ENCODE peak calls at places on chromosome 17, in seven cellular contexts. One of them, this sample, is unnamed. For H3K27me3, the result is how much of the 10 kb centered on the place peaks cover.

GRCh38 chr17:17808706-17809432 is 27.9 kb downstream of the SREBF1 start:
- DNase-seq in PC-3: no peak
- DNase-seq in HCT116: no peak
- DNase-seq in endothelial cell of umbilical vein: no peak
- DNase-seq in fibroblast of lung: peak
- DNase-seq in PC-9: no peak
- DNase-seq in K562: no peak
- DNase-seq in this sample: peak

GRCh38 chr17:34156401-34156740 is 98.7 kb upstream of the CCL2 start:
- DNase-seq in PC-3: no peak
- DNase-seq in HCT116: no peak
- DNase-seq in endothelial cell of umbilical vein: no peak
- DNase-seq in fibroblast of lung: no peak
- DNase-seq in PC-9: no peak
- DNase-seq in K562: no peak
- DNase-seq in this sample: no peak

GRCh38 chr17:40431231-40431602 is 12.0 kb upstream of the IGFBP4 start:
- DNase-seq in PC-3: no peak
- DNase-seq in HCT116: no peak
- DNase-seq in endothelial cell of umbilical vein: no peak
- DNase-seq in fibroblast of lung: no peak
- DNase-seq in PC-9: no peak
- DNase-seq in K562: no peak
- DNase-seq in this sample: no peak

GRCh38 chr17:18187226-18187625 is 3.6 kb downstream of the ALKBH5 start:
- DNase-seq in PC-3: peak
- DNase-seq in HCT116: no peak
- DNase-seq in endothelial cell of umbilical vein: peak
- DNase-seq in fibroblast of lung: peak
- DNase-seq in PC-9: no peak
- DNase-seq in K562: no peak
- DNase-seq in this sample: no peak

GRCh38 chr17:68592667-68593330 is 8.4 kb downstream of the FAM20A start:
- DNase-seq in PC-3: no peak
- DNase-seq in HCT116: no peak
- DNase-seq in endothelial cell of umbilical vein: no peak
- DNase-seq in fibroblast of lung: no peak
- DNase-seq in PC-9: no peak
- DNase-seq in K562: no peak
- DNase-seq in this sample: no peak

GRCh38 chr17:63647065-63647725 is 25.0 kb downstream of the MAP3K3 start:
- DNase-seq in PC-3: peak
- DNase-seq in HCT116: no peak
- DNase-seq in endothelial cell of umbilical vein: no peak
- DNase-seq in fibroblast of lung: peak
- DNase-seq in PC-9: peak
- DNase-seq in K562: no peak
- DNase-seq in this sample: no peak

GRCh38 chr17:46950997-46951621 is 27.9 kb downstream of the RPRML start:
- DNase-seq in PC-3: no peak
- DNase-seq in HCT116: no peak
- DNase-seq in endothelial cell of umbilical vein: no peak
- DNase-seq in fibroblast of lung: no peak
- DNase-seq in PC-9: no peak
- DNase-seq in K562: no peak
- DNase-seq in this sample: peak

GRCh38 chr17:82021728-82022309 is 859 bp downstream of the CENPX start:
- DNase-seq in PC-3: no peak
- DNase-seq in HCT116: no peak
- DNase-seq in endothelial cell of umbilical vein: no peak
- DNase-seq in fibroblast of lung: no peak
- DNase-seq in PC-9: no peak
- DNase-seq in K562: peak
- DNase-seq in this sample: no peak

GRCh38 chr17:41792835-41793748 is 6.6 kb upstream of the JUP start:
- DNase-seq in PC-3: peak
- DNase-seq in HCT116: peak
- DNase-seq in endothelial cell of umbilical vein: peak
- DNase-seq in fibroblast of lung: peak
- DNase-seq in PC-9: peak
- DNase-seq in K562: peak
- DNase-seq in this sample: no peak

GRCh38 chr17:50681260-50682200 is 26.2 kb downstream of the ANKRD40 start:
- DNase-seq in PC-3: peak
- DNase-seq in HCT116: peak
- DNase-seq in endothelial cell of umbilical vein: peak
- DNase-seq in fibroblast of lung: peak
- DNase-seq in PC-9: no peak
- DNase-seq in K562: peak
- DNase-seq in this sample: peak

GRCh38 chr17:38463451-38463858 is 35.2 kb downstream of the ARHGAP23 start:
- DNase-seq in PC-3: no peak
- DNase-seq in HCT116: no peak
- DNase-seq in endothelial cell of umbilical vein: no peak
- DNase-seq in fibroblast of lung: no peak
- DNase-seq in PC-9: no peak
- DNase-seq in K562: no peak
- DNase-seq in this sample: no peak

GRCh38 chr17:58232707-58233156 is 5.7 kb upstream of the LPO start:
- DNase-seq in PC-3: peak
- DNase-seq in HCT116: no peak
- DNase-seq in endothelial cell of umbilical vein: no peak
- DNase-seq in fibroblast of lung: peak
- DNase-seq in PC-9: no peak
- DNase-seq in K562: peak
- DNase-seq in this sample: peak

GRCh38 chr17:7888184-7888920 is at the start of gene CHD3:
- DNase-seq in PC-3: peak
- DNase-seq in HCT116: no peak
- DNase-seq in endothelial cell of umbilical vein: no peak
- DNase-seq in fibroblast of lung: no peak
- DNase-seq in PC-9: peak
- DNase-seq in K562: no peak
- DNase-seq in this sample: peak

GRCh38 chr17:83105512-83105911 is 26.1 kb downstream of the METRNL start:
- DNase-seq in PC-3: no peak
- DNase-seq in HCT116: no peak
- DNase-seq in endothelial cell of umbilical vein: no peak
- DNase-seq in fibroblast of lung: no peak
- DNase-seq in PC-9: no peak
- DNase-seq in K562: no peak
- DNase-seq in this sample: no peak

GRCh38 chr17:65035704-65036103 is 20.8 kb downstream of the GNA13 start:
- DNase-seq in PC-3: no peak
- DNase-seq in HCT116: no peak
- DNase-seq in endothelial cell of umbilical vein: no peak
- DNase-seq in fibroblast of lung: no peak
- DNase-seq in PC-9: no peak
- DNase-seq in K562: no peak
- DNase-seq in this sample: no peak

GRCh38 chr17:28717578-28718316 is at the start of gene RAB34:
- DNase-seq in PC-3: peak
- DNase-seq in HCT116: no peak
- DNase-seq in endothelial cell of umbilical vein: peak
- DNase-seq in fibroblast of lung: peak
- DNase-seq in PC-9: peak
- DNase-seq in K562: no peak
- DNase-seq in this sample: peak

GRCh38 chr17:46976626-46977270 is 2.3 kb downstream of the RPRML start:
- DNase-seq in PC-3: peak
- DNase-seq in HCT116: no peak
- DNase-seq in endothelial cell of umbilical vein: no peak
- DNase-seq in fibroblast of lung: no peak
- DNase-seq in PC-9: peak
- DNase-seq in K562: peak
- DNase-seq in this sample: no peak

GRCh38 chr17:2056221-2057129 is 1.6 kb downstream of the HIC1 start:
- DNase-seq in PC-3: no peak
- DNase-seq in HCT116: no peak
- DNase-seq in endothelial cell of umbilical vein: peak
- DNase-seq in fibroblast of lung: peak
- DNase-seq in PC-9: no peak
- DNase-seq in K562: no peak
- DNase-seq in this sample: no peak

DNA sequence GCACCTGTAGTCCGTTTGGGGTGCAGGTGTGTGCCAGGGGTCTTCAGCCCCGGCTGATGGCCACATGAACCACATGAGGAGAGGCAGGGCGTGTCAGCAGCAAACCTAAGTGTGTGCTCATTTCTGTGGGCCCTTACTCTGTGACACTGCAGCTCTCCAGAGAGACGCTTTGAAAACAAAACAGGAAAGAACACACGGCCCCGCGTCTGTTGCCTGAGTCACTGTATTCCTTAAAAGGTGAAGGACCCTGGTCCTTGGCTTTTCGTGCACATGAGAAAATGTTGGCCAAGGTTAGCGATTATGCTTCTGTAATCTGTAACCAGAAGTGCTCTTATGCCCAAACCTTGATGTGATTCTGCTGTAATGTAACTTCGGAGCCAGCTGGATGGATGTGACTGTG is 22.6 kb downstream of the ENDOV start:
- DNase-seq in PC-3: no peak
- DNase-seq in HCT116: no peak
- DNase-seq in endothelial cell of umbilical vein: no peak
- DNase-seq in fibroblast of lung: no peak
- DNase-seq in PC-9: no peak
- DNase-seq in K562: no peak
- DNase-seq in this sample: no peak
- TF ChIP-seq CTCF in PC-3: no peak
- TF ChIP-seq CTCF in HCT116: no peak
- TF ChIP-seq CTCF in endothelial cell of umbilical vein: no peak
- TF ChIP-seq CTCF in fibroblast of lung: no peak
- TF ChIP-seq CTCF in PC-9: no peak
- TF ChIP-seq CTCF in K562: no peak
- TF ChIP-seq CTCF in this sample: no peak

GRCh38 chr17:79792984-79793923 is 3.6 kb downstream of the CBX8 start:
- DNase-seq in PC-3: no peak
- DNase-seq in HCT116: no peak
- DNase-seq in endothelial cell of umbilical vein: no peak
- DNase-seq in fibroblast of lung: peak
- DNase-seq in PC-9: no peak
- DNase-seq in K562: no peak
- DNase-seq in this sample: peak

GRCh38 chr17:79790805-79791353 is 6.0 kb downstream of the CBX8 start:
- DNase-seq in PC-3: no peak
- DNase-seq in HCT116: no peak
- DNase-seq in endothelial cell of umbilical vein: no peak
- DNase-seq in fibroblast of lung: no peak
- DNase-seq in PC-9: no peak
- DNase-seq in K562: no peak
- DNase-seq in this sample: no peak

GRCh38 chr17:79793924-79794304 is 3.0 kb downstream of the CBX8 start:
- DNase-seq in PC-3: no peak
- DNase-seq in HCT116: peak
- DNase-seq in endothelial cell of umbilical vein: peak
- DNase-seq in fibroblast of lung: peak
- DNase-seq in PC-9: no peak
- DNase-seq in K562: no peak
- DNase-seq in this sample: peak

GRCh38 chr17:79791354-79792123 is 5.3 kb downstream of the CBX8 start:
- DNase-seq in PC-3: no peak
- DNase-seq in HCT116: no peak
- DNase-seq in endothelial cell of umbilical vein: no peak
- DNase-seq in fibroblast of lung: no peak
- DNase-seq in PC-9: no peak
- DNase-seq in K562: no peak
- DNase-seq in this sample: no peak

GRCh38 chr17:79792371-79792871 is 4.5 kb downstream of the CBX8 start:
- DNase-seq in PC-3: no peak
- DNase-seq in HCT116: no peak
- DNase-seq in endothelial cell of umbilical vein: no peak
- DNase-seq in fibroblast of lung: no peak
- DNase-seq in PC-9: no peak
- DNase-seq in K562: no peak
- DNase-seq in this sample: no peak
- TF ChIP-seq EZH2 in PC-3: no peak
- TF ChIP-seq EZH2 in HCT116: no peak
- TF ChIP-seq EZH2 in endothelial cell of umbilical vein: peak
- TF ChIP-seq EZH2 in fibroblast of lung: no peak
- TF ChIP-seq EZH2 in PC-9: no peak
- TF ChIP-seq EZH2 in K562: no peak
- TF ChIP-seq EZH2 in this sample: no peak

GRCh38 chr17:77907497-77908120 is 50.9 kb upstream of the TNRC6C start:
- DNase-seq in PC-3: no peak
- DNase-seq in HCT116: no peak
- DNase-seq in endothelial cell of umbilical vein: no peak
- DNase-seq in fibroblast of lung: no peak
- DNase-seq in PC-9: no peak
- DNase-seq in K562: no peak
- DNase-seq in this sample: no peak

GRCh38 chr17:77906377-77906871 is 52.1 kb upstream of the TNRC6C start:
- DNase-seq in PC-3: no peak
- DNase-seq in HCT116: no peak
- DNase-seq in endothelial cell of umbilical vein: no peak
- DNase-seq in fibroblast of lung: no peak
- DNase-seq in PC-9: no peak
- DNase-seq in K562: no peak
- DNase-seq in this sample: no peak

GRCh38 chr17:77908501-77908900 is 50.0 kb upstream of the TNRC6C start:
- DNase-seq in PC-3: no peak
- DNase-seq in HCT116: no peak
- DNase-seq in endothelial cell of umbilical vein: no peak
- DNase-seq in fibroblast of lung: no peak
- DNase-seq in PC-9: no peak
- DNase-seq in K562: no peak
- DNase-seq in this sample: no peak

GRCh38 chr17:77905766-77906165 is 52.7 kb upstream of the TNRC6C start:
- DNase-seq in PC-3: no peak
- DNase-seq in HCT116: no peak
- DNase-seq in endothelial cell of umbilical vein: no peak
- DNase-seq in fibroblast of lung: no peak
- DNase-seq in PC-9: no peak
- DNase-seq in K562: no peak
- DNase-seq in this sample: no peak

GRCh38 chr17:77905266-77905665 is 53.2 kb upstream of the TNRC6C start:
- DNase-seq in PC-3: no peak
- DNase-seq in HCT116: no peak
- DNase-seq in endothelial cell of umbilical vein: no peak
- DNase-seq in fibroblast of lung: no peak
- DNase-seq in PC-9: no peak
- DNase-seq in K562: no peak
- DNase-seq in this sample: no peak
- H3K27me3 ChIP-seq in PC-3: half or more
- H3K27me3 ChIP-seq in HCT116: under half
- H3K27me3 ChIP-seq in endothelial cell of umbilical vein: under half
- H3K27me3 ChIP-seq in fibroblast of lung: under half
- H3K27me3 ChIP-seq in PC-9: half or more
- H3K27me3 ChIP-seq in K562: half or more
- H3K27me3 ChIP-seq in this sample: under half

DNA sequence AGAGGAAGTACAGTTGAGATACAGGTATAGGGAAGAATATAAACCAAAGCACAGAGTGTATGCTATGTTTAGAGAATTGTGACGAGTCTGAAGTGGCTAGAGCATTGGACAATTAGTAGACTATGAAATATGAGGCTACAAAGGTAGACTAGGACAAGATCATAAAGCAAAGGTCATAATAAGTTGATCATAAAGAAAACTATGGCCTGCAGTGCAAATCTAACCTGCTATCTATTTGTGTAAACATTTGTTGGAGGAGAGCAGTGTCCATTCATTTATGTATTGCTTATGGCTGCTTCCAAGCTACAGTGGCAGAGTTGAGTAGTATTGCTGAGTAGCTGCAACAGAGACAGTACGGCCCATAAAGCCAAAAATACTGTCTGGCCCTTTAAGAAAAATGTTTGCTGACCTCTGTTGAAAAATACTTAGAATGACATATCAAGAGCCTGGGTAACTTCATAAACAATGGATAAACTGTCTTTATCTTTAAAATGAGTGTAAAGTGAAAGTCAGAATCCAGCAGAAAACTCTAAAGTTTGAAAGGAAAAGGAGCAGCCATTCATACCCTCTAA is 14.5 kb upstream of the OR1E2 start:
- DNase-seq in PC-3: no peak
- DNase-seq in HCT116: no peak
- DNase-seq in endothelial cell of umbilical vein: no peak
- DNase-seq in fibroblast of lung: no peak
- DNase-seq in PC-9: no peak
- DNase-seq in K562: no peak
- DNase-seq in this sample: no peak
- TF ChIP-seq CTCF in PC-3: no peak
- TF ChIP-seq CTCF in HCT116: no peak
- TF ChIP-seq CTCF in endothelial cell of umbilical vein: no peak
- TF ChIP-seq CTCF in fibroblast of lung: no peak
- TF ChIP-seq CTCF in PC-9: no peak
- TF ChIP-seq CTCF in K562: no peak
- TF ChIP-seq CTCF in this sample: no peak

This sample was measured in A673.